ENCODE peak calls at places on chromosomes 3 and 15, in four cellular contexts. M, Q, A and K are unnamed samples. For H4K20me1, the result is how much of the 10 kb centered on the place peaks cover.

GRCh38 chr3:44359146-44359751 is 20.7 kb downstream of the TCAIM start:
- DNase-seq in M (peak), Q (no peak), A (no peak), K (peak)

GRCh38 chr15:72238586-72238985 is 7.6 kb upstream of the PKM start:
- DNase-seq in M (no peak), Q (no peak), A (no peak), K (no peak)

GRCh38 chr15:93948728-93949127 is 282.6 kb upstream of the MCTP2 start:
- DNase-seq in M (no peak), Q (no peak), A (no peak), K (no peak)

GRCh38 chr15:54519577-54519976 is 541.3 kb downstream of the UNC13C start:
- DNase-seq in M (no peak), Q (no peak), A (no peak), K (no peak)

GRCh38 chr3:32321095-32321835 is 70.4 kb upstream of the CMTM7 start:
- DNase-seq in M (peak), Q (no peak), A (no peak), K (peak)

GRCh38 chr3:47394140-47394855 is 13.5 kb downstream of the PTPN23 start:
- DNase-seq in M (no peak), Q (no peak), A (no peak), K (no peak)

GRCh38 chr3:22474706-22475470 is 723.9 kb upstream of the ZNF385D start:
- DNase-seq in M (no peak), Q (peak), A (peak), K (no peak)

GRCh38 chr15:89003865-89004725 is 84.2 kb upstream of the ABHD2 start:
- DNase-seq in M (peak), Q (no peak), A (peak), K (peak)

GRCh38 chr3:192022412-192022811 is 561.4 kb downstream of the PYDC2 start:
- DNase-seq in M (no peak), Q (peak), A (no peak), K (no peak)

GRCh38 chr3:20013396-20013795 is 1.3 kb upstream of the PP2D1 start:
- DNase-seq in M (no peak), Q (peak), A (no peak), K (no peak)

GRCh38 chr3:73226026-73226425 is 164.6 kb downstream of the EBLN2 start:
- DNase-seq in M (no peak), Q (no peak), A (no peak), K (no peak)

GRCh38 chr15:58951388-58952060 is 18.0 kb upstream of the SLTM start:
- DNase-seq in M (no peak), Q (peak), A (peak), K (peak)

GRCh38 chr15:44471885-44472284 is 44.5 kb downstream of the CTDSPL2 start:
- DNase-seq in M (no peak), Q (no peak), A (no peak), K (no peak)

GRCh38 chr3:99645277-99646106 is 7.1 kb downstream of the COL8A1 start:
- DNase-seq in M (peak), Q (peak), A (peak), K (no peak)

GRCh38 chr15:42921049-42921731 is 612 bp upstream of the TTBK2 start:
- DNase-seq in M (peak), Q (peak), A (no peak), K (peak)

GRCh38 chr3:105904683-105905320 is 36.0 kb upstream of the CBLB start:
- DNase-seq in M (no peak), Q (no peak), A (peak), K (no peak)

GRCh38 chr3:193680220-193680619 is 87.2 kb downstream of the OPA1 start:
- DNase-seq in M (peak), Q (no peak), A (peak), K (no peak)

GRCh38 chr15:89059006-89059405 is 29.2 kb upstream of the ABHD2 start:
- DNase-seq in M (no peak), Q (no peak), A (no peak), K (no peak)

GRCh38 chr3:52835766-52836470 is 1.1 kb upstream of the MUSTN1 start:
- DNase-seq in M (no peak), Q (no peak), A (no peak), K (no peak)

GRCh38 chr3:125406070-125406469 is 30.9 kb upstream of the ZNF148 start:
- DNase-seq in M (no peak), Q (no peak), A (no peak), K (no peak)

GRCh38 chr3:142964150-142964498 is 650 bp upstream of the PAQR9 start:
- DNase-seq in M (peak), Q (no peak), A (no peak), K (peak)

GRCh38 chr15:29844290-29844903 is 22.1 kb upstream of the TJP1 start:
- DNase-seq in M (no peak), Q (peak), A (peak), K (no peak)

GRCh38 chr3:87549208-87549607 is 272.8 kb upstream of the POU1F1 start:
- DNase-seq in M (no peak), Q (no peak), A (no peak), K (no peak)

GRCh38 chr15:49621327-49622210 is 721 bp downstream of the DTWD1 start:
- DNase-seq in M (peak), Q (peak), A (peak), K (no peak)

GRCh38 chr3:51622868-51623267 is 48.2 kb upstream of the TEX264 start:
- DNase-seq in M (no peak), Q (no peak), A (peak), K (peak)

GRCh38 chr3:65334045-65334665 is 646.4 kb upstream of the ADAMTS9 start:
- DNase-seq in M (peak), Q (no peak), A (peak), K (no peak)

GRCh38 chr3:69288161-69288895 is 97.6 kb downstream of the FRMD4B start:
- DNase-seq in M (peak), Q (peak), A (no peak), K (no peak)

GRCh38 chr3:64462203-64463120 is 225.3 kb downstream of the ADAMTS9 start:
- DNase-seq in M (no peak), Q (no peak), A (peak), K (no peak)

GRCh38 chr3:5021571-5022092 is 42.4 kb downstream of the BHLHE40 start:
- DNase-seq in M (no peak), Q (peak), A (peak), K (no peak)

GRCh38 chr3:60588806-60589205 is 662.4 kb downstream of the FHIT start:
- DNase-seq in M (no peak), Q (peak), A (no peak), K (no peak)

GRCh38 chr15:74614744-74615312 is 808 bp upstream of the CLK3 start:
- DNase-seq in M (peak), Q (peak), A (peak), K (peak)

GRCh38 chr3:135706758-135707375 is 258.7 kb upstream of the PPP2R3A start:
- DNase-seq in M (no peak), Q (peak), A (no peak), K (no peak)

GRCh38 chr3:18082551-18083272 is 340.3 kb upstream of the TBC1D5 start:
- DNase-seq in M (no peak), Q (no peak), A (no peak), K (no peak)

GRCh38 chr3:18087963-18088362 is 337.2 kb downstream of the SATB1 start:
- DNase-seq in M (no peak), Q (no peak), A (no peak), K (no peak)

GRCh38 chr3:18085429-18085828 is 339.7 kb downstream of the SATB1 start:
- DNase-seq in M (no peak), Q (no peak), A (no peak), K (no peak)

GRCh38 chr3:18090377-18090776 is 334.8 kb downstream of the SATB1 start:
- DNase-seq in M (no peak), Q (no peak), A (no peak), K (no peak)

GRCh38 chr3:18086078-18086477 is 339.1 kb downstream of the SATB1 start:
- DNase-seq in M (no peak), Q (no peak), A (no peak), K (no peak)
- H3K27ac ChIP-seq in M (no peak), Q (no peak), A (no peak), K (no peak)

GRCh38 chr3:179186426-179186825 is 38.3 kb downstream of the PIK3CA start:
- DNase-seq in M (no peak), Q (no peak), A (no peak), K (no peak)
- H4K20me1 ChIP-seq in M (under half), Q (under half), A (under half), K (under half)

GRCh38 chr3:149179225-149179624 is 42.4 kb downstream of the CP start:
- DNase-seq in M (no peak), Q (peak), A (peak), K (no peak)
- H3K27ac ChIP-seq in M (no peak), Q (peak), A (peak), K (no peak)

GRCh38 chr3:159786489-159787181 is 202.0 kb upstream of the IL12A start:
- DNase-seq in M (no peak), Q (no peak), A (peak), K (peak)

GRCh38 chr3:159785276-159785675 is 203.4 kb upstream of the IL12A start:
- DNase-seq in M (no peak), Q (peak), A (peak), K (no peak)

GRCh38 chr3:159781867-159782266 is 206.8 kb upstream of the IL12A start:
- DNase-seq in M (no peak), Q (no peak), A (no peak), K (no peak)

GRCh38 chr3:159782724-159783421 is 205.8 kb upstream of the IL12A start:
- DNase-seq in M (no peak), Q (no peak), A (no peak), K (no peak)

GRCh38 chr3:159783780-159784747 is 204.6 kb upstream of the IL12A start:
- DNase-seq in M (no peak), Q (peak), A (no peak), K (no peak)
- H4K20me1 ChIP-seq in M (under half), Q (under half), A (under half), K (under half)

DNA sequence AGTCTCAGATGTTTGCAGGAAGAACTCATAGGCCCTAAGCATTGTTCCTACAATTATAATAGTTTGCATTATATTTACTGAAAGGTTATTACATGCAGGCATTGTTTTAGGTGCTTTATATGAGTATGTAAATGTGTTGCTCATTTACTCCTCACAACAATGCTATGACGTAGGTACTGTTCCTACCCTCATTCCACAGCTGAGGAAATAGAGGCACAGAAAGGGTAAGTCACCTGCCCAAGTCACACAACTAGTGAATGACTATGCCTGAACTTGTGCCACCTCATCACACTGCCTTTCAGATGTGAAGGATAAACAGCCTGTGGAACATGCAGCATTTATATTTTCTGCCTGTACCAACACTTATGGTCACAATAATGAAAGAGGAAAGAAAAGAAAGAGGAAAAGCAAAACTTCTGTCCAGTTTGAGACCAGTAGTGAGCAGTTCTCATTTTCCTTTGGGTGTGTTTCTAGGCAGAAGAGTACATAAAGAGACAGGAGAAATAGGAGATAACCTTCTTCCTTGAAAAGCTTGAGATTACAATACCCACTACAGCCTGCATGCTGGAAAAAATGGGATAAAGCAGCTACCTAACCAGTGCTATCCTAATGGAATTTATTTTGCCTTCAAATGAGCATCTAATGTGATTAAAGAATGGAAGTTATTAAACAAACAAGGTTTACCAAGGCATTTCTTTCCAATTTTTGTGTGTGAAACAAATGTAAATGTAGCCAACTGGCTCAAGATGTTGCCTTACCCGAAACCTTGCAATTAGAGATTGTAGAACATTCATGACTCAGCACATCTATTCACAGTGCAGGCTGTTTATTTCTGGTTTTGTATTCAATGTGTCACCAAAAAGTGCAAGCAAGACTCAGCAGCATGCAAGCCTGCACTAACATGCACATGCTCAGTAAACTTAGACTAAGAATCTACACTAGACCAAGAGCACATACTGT is 20.5 kb upstream of the ENTPD3 start:
- DNase-seq in M (no peak), Q (peak), A (no peak), K (no peak)
- H3K27ac ChIP-seq in M (no peak), Q (no peak), A (no peak), K (no peak)

GRCh38 chr3:172233474-172234277 is 194.3 kb downstream of the FNDC3B start:
- DNase-seq in M (no peak), Q (no peak), A (no peak), K (no peak)

GRCh38 chr3:172232579-172232978 is 193.2 kb downstream of the FNDC3B start:
- DNase-seq in M (no peak), Q (no peak), A (no peak), K (no peak)

GRCh38 chr3:172229462-172229861 is 190.1 kb downstream of the FNDC3B start:
- DNase-seq in M (no peak), Q (no peak), A (no peak), K (no peak)

GRCh38 chr3:172228041-172228440 is 188.7 kb downstream of the FNDC3B start:
- DNase-seq in M (peak), Q (no peak), A (no peak), K (no peak)

DNA sequence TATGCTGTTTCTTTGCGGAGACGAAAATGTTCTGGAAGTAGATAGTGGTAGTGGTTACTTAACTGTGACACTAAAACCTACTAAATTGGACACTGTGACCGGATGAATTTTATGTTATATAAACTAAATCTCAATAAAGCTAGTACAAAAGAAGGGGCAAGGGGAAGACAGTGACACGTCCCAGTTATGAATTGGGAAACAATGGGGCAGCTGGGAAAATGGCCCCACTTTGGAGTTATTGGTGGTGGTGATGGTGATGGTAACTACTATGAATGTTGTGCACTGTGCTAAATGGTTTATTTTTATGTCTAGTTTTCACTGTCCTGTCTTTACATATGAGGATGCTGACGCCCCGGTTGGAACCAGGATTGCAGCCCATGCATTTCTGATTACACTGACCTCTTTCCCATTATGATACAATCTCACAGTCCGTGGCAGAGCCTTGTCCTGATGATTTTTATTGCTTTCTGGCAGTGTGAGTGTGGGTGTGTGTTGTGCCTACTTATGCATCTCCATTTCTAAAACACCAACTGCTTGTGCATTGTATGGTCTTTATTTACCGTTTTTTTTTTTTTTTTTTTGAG is 192.0 kb downstream of the FNDC3B start:
- DNase-seq in M (no peak), Q (no peak), A (no peak), K (no peak)
- H4K20me1 ChIP-seq in M (under half), Q (under half), A (under half), K (under half)